ENCODE peak calls at places on chromosomes 7 and 10, in ten cellular contexts. E is fibroblast of pulmonary artery, V is GM20000, N is heart right ventricle, C is A549, S is mucosa of descending colon, U is IMR-90, R is type B pancreatic cell, F is GM06990, Y is cardiac muscle cell. I is an unnamed sample.

GRCh38 chr10:16408379-16408778 is 28.4 kb upstream of the PTER start:
- DNase-seq in V (no peak), U (no peak), N (no peak), F (no peak), S (no peak), E (no peak), C (no peak), R (no peak), Y (no peak), I (no peak)

GRCh38 chr7:100829150-100829716 is 1.9 kb upstream of the EPHB4 start:
- DNase-seq in F (no peak), E (no peak), U (no peak), Y (peak), R (no peak), V (peak), C (no peak), N (peak), S (no peak), I (no peak)

GRCh38 chr7:99997545-99998137 is 17.8 kb upstream of the ZKSCAN1 start:
- DNase-seq in F (peak), Y (peak), E (peak), N (peak), U (no peak), V (peak), C (no peak), S (peak), R (no peak), I (peak)

GRCh38 chr10:24731942-24732341 is 8.3 kb upstream of the ARHGAP21 start:
- DNase-seq in Y (no peak), V (no peak), E (no peak), U (no peak), N (no peak), S (no peak), R (no peak), C (no peak), F (no peak), I (no peak)

GRCh38 chr7:1193593-1194424 is 33.8 kb upstream of the ZFAND2A start:
- DNase-seq in U (peak), N (peak), Y (peak), F (no peak), R (no peak), S (peak), V (no peak), E (peak), C (peak), I (peak)

GRCh38 chr7:42611961-42612360 is 299.9 kb downstream of the C7orf25 start:
- DNase-seq in E (no peak), R (no peak), V (no peak), U (no peak), S (no peak), F (no peak), C (no peak), N (no peak), Y (no peak), I (no peak)

GRCh38 chr10:60426425-60426824 is 36.8 kb upstream of the ANK3 start:
- DNase-seq in R (no peak), E (peak), N (no peak), F (no peak), U (peak), S (no peak), Y (no peak), C (peak), V (no peak), I (peak)

GRCh38 chr7:143331179-143331825 is 15.4 kb downstream of the CLCN1 start:
- DNase-seq in R (no peak), N (no peak), F (no peak), E (peak), U (peak), C (peak), V (no peak), S (no peak), Y (no peak), I (peak)

GRCh38 chr7:100684534-100685042 is 9.5 kb downstream of the GIGYF1 start:
- DNase-seq in S (no peak), V (peak), U (no peak), N (no peak), R (no peak), F (no peak), E (no peak), Y (no peak), C (no peak), I (no peak)

GRCh38 chr10:116866987-116867595 is 17.8 kb downstream of the ENO4 start:
- DNase-seq in U (peak), F (no peak), N (no peak), S (no peak), Y (no peak), R (no peak), V (no peak), E (peak), C (no peak), I (peak)

GRCh38 chr10:110931769-110932381 is 12.5 kb downstream of the SHOC2 start:
- DNase-seq in S (no peak), F (no peak), C (no peak), V (no peak), R (no peak), U (no peak), E (no peak), Y (peak), N (no peak), I (no peak)

GRCh38 chr7:108972009-108972408 is 402.3 kb downstream of the DNAJB9 start:
- DNase-seq in R (no peak), F (no peak), V (no peak), Y (no peak), N (no peak), U (no peak), C (no peak), S (no peak), E (peak), I (peak)

GRCh38 chr7:108973075-108973474 is 403.4 kb downstream of the DNAJB9 start:
- DNase-seq in N (no peak), F (no peak), U (no peak), C (no peak), E (peak), R (no peak), S (no peak), Y (peak), V (no peak), I (peak)
- TF ChIP-seq CTCF in N (no peak), F (no peak), U (no peak), C (peak), E (peak), R (peak), S (no peak), Y (no peak), V (no peak), I (peak)

GRCh38 chr7:27994639-27995038 is 186.0 kb downstream of the JAZF1 start:
- DNase-seq in N (no peak), C (no peak), E (peak), V (no peak), Y (no peak), U (peak), F (no peak), R (no peak), S (peak), I (peak)
- TF ChIP-seq CTCF in N (no peak), C (no peak), E (no peak), V (no peak), Y (no peak), U (no peak), F (no peak), R (no peak), S (no peak), I (no peak)

GRCh38 chr7:151204383-151205032 is 5.8 kb downstream of the H2BK1 start:
- DNase-seq in U (no peak), F (no peak), C (no peak), V (no peak), R (no peak), E (no peak), N (no peak), Y (no peak), S (no peak), I (no peak)
- TF ChIP-seq CTCF in U (no peak), F (no peak), C (no peak), V (no peak), R (no peak), E (no peak), N (no peak), Y (peak), S (no peak), I (no peak)

GRCh38 chr10:70430489-70431445 is 10.7 kb downstream of the NODAL start:
- DNase-seq in F (no peak), V (no peak), C (no peak), N (peak), E (peak), R (peak), U (peak), S (peak), Y (peak), I (peak)
- TF ChIP-seq CTCF in F (no peak), V (no peak), C (no peak), N (peak), E (no peak), R (no peak), U (peak), S (no peak), Y (peak), I (no peak)

GRCh38 chr10:30027057-30028005 is 32.1 kb downstream of the JCAD start:
- DNase-seq in R (no peak), U (no peak), Y (no peak), S (peak), E (peak), V (peak), C (no peak), N (peak), F (peak), I (no peak)
- TF ChIP-seq CTCF in R (no peak), U (peak), Y (no peak), S (no peak), E (no peak), V (peak), C (no peak), N (no peak), F (peak), I (peak)

DNA sequence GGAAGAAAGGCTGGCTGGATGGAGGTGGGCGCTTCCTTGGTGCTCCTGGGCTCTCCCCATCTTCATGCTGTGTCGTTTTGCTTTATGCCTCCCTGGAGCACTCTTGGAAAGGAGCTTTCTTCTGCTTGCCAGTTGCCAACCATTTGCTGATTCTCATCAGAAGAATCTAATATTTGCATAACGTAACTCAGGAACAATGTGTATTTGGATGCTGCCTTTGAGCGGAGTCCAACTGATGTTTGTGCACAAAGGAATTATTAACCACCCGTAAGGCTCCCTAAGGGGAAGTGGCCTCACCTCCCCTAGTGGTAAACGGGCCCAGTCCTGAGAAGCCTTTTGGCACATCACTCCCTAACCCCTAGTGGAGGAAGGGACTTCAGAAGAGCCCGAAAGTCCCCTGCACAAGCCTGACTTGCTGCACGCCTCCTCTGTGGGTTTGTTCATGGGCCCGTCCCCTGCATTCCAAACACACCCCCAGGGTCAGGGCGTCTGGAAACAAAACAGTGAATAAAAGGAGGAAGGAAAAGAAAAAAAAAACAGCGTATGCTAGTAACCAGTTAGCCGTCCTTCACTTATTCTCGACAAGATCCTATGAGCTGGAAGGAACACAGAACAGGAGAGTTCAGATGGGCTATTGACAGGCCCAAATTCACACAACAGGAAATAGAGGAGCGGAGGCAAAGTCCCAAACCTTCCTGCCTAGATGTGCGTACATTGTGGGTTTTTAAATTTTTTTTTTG is 602.2 kb downstream of the LRMDA start:
- DNase-seq in E (no peak), C (peak), R (no peak), N (no peak), F (no peak), S (peak), V (no peak), Y (no peak), U (peak), I (peak)
- TF ChIP-seq CTCF in E (no peak), C (no peak), R (peak), N (no peak), F (no peak), S (no peak), V (no peak), Y (no peak), U (no peak), I (peak)